ENCODE peak calls at places on chromosome 9, in nine cellular contexts. One of them, this sample, is unnamed.

GRCh38 chr9:115063058-115063850 is 54.7 kb downstream of the TNC start:
- DNase-seq in activated CD8-positive, alpha-beta T cell treated with anti-CD3 and anti-CD28 coated beads for 36 hours: no peak
- DNase-seq in stimulated activated CD8-positive, alpha-beta memory T cell treated with anti-CD3 and anti-CD28 coated beads, Interleukin-2, amount 100 ng/mL, for 1 hour: no peak
- DNase-seq in Calu3: no peak
- DNase-seq in Right ventricle myocardium inferior: no peak
- DNase-seq in ascending aorta: no peak
- DNase-seq in SW480: peak
- DNase-seq in cerebellar cortex: no peak
- DNase-seq in dermis blood vessel endothelial cell: no peak
- DNase-seq in this sample: no peak

GRCh38 chr9:15147471-15147870 is 159.5 kb downstream of the TTC39B start:
- DNase-seq in dermis blood vessel endothelial cell: no peak
- DNase-seq in SW480: no peak
- DNase-seq in cerebellar cortex: no peak
- DNase-seq in ascending aorta: no peak
- DNase-seq in activated CD8-positive, alpha-beta T cell treated with anti-CD3 and anti-CD28 coated beads for 36 hours: no peak
- DNase-seq in Calu3: no peak
- DNase-seq in stimulated activated CD8-positive, alpha-beta memory T cell treated with anti-CD3 and anti-CD28 coated beads, Interleukin-2, amount 100 ng/mL, for 1 hour: no peak
- DNase-seq in Right ventricle myocardium inferior: no peak
- DNase-seq in this sample: no peak

GRCh38 chr9:6987381-6987780 is 229.6 kb downstream of the KDM4C start:
- DNase-seq in Right ventricle myocardium inferior: no peak
- DNase-seq in dermis blood vessel endothelial cell: no peak
- DNase-seq in Calu3: no peak
- DNase-seq in stimulated activated CD8-positive, alpha-beta memory T cell treated with anti-CD3 and anti-CD28 coated beads, Interleukin-2, amount 100 ng/mL, for 1 hour: no peak
- DNase-seq in SW480: no peak
- DNase-seq in cerebellar cortex: peak
- DNase-seq in activated CD8-positive, alpha-beta T cell treated with anti-CD3 and anti-CD28 coated beads for 36 hours: no peak
- DNase-seq in ascending aorta: no peak
- DNase-seq in this sample: no peak

GRCh38 chr9:127421057-127421456 is 3.1 kb upstream of the ZNF79 start:
- DNase-seq in activated CD8-positive, alpha-beta T cell treated with anti-CD3 and anti-CD28 coated beads for 36 hours: no peak
- DNase-seq in Calu3: no peak
- DNase-seq in SW480: no peak
- DNase-seq in dermis blood vessel endothelial cell: no peak
- DNase-seq in cerebellar cortex: no peak
- DNase-seq in stimulated activated CD8-positive, alpha-beta memory T cell treated with anti-CD3 and anti-CD28 coated beads, Interleukin-2, amount 100 ng/mL, for 1 hour: no peak
- DNase-seq in Right ventricle myocardium inferior: no peak
- DNase-seq in ascending aorta: no peak
- DNase-seq in this sample: no peak

GRCh38 chr9:98555851-98556465 is 152.8 kb downstream of the GABBR2 start:
- DNase-seq in dermis blood vessel endothelial cell: no peak
- DNase-seq in Right ventricle myocardium inferior: no peak
- DNase-seq in Calu3: no peak
- DNase-seq in activated CD8-positive, alpha-beta T cell treated with anti-CD3 and anti-CD28 coated beads for 36 hours: no peak
- DNase-seq in stimulated activated CD8-positive, alpha-beta memory T cell treated with anti-CD3 and anti-CD28 coated beads, Interleukin-2, amount 100 ng/mL, for 1 hour: no peak
- DNase-seq in ascending aorta: no peak
- DNase-seq in SW480: no peak
- DNase-seq in cerebellar cortex: peak
- DNase-seq in this sample: no peak

GRCh38 chr9:82797539-82797938 is 265.4 kb downstream of the RASEF start:
- DNase-seq in stimulated activated CD8-positive, alpha-beta memory T cell treated with anti-CD3 and anti-CD28 coated beads, Interleukin-2, amount 100 ng/mL, for 1 hour: no peak
- DNase-seq in cerebellar cortex: peak
- DNase-seq in dermis blood vessel endothelial cell: no peak
- DNase-seq in activated CD8-positive, alpha-beta T cell treated with anti-CD3 and anti-CD28 coated beads for 36 hours: no peak
- DNase-seq in Calu3: no peak
- DNase-seq in ascending aorta: no peak
- DNase-seq in Right ventricle myocardium inferior: peak
- DNase-seq in SW480: no peak
- DNase-seq in this sample: peak

GRCh38 chr9:6413365-6414263 is 615 bp downstream of the UHRF2 start:
- DNase-seq in activated CD8-positive, alpha-beta T cell treated with anti-CD3 and anti-CD28 coated beads for 36 hours: peak
- DNase-seq in Calu3: peak
- DNase-seq in SW480: peak
- DNase-seq in ascending aorta: no peak
- DNase-seq in stimulated activated CD8-positive, alpha-beta memory T cell treated with anti-CD3 and anti-CD28 coated beads, Interleukin-2, amount 100 ng/mL, for 1 hour: peak
- DNase-seq in Right ventricle myocardium inferior: peak
- DNase-seq in cerebellar cortex: peak
- DNase-seq in dermis blood vessel endothelial cell: peak
- DNase-seq in this sample: peak

GRCh38 chr9:109704546-109704945 is 75.5 kb upstream of the PALM2AKAP2 start:
- DNase-seq in SW480: no peak
- DNase-seq in activated CD8-positive, alpha-beta T cell treated with anti-CD3 and anti-CD28 coated beads for 36 hours: no peak
- DNase-seq in cerebellar cortex: no peak
- DNase-seq in Right ventricle myocardium inferior: no peak
- DNase-seq in stimulated activated CD8-positive, alpha-beta memory T cell treated with anti-CD3 and anti-CD28 coated beads, Interleukin-2, amount 100 ng/mL, for 1 hour: no peak
- DNase-seq in Calu3: no peak
- DNase-seq in dermis blood vessel endothelial cell: no peak
- DNase-seq in ascending aorta: no peak
- DNase-seq in this sample: no peak

GRCh38 chr9:83698976-83699585 is 8.7 kb downstream of the UBQLN1 start:
- DNase-seq in activated CD8-positive, alpha-beta T cell treated with anti-CD3 and anti-CD28 coated beads for 36 hours: no peak
- DNase-seq in stimulated activated CD8-positive, alpha-beta memory T cell treated with anti-CD3 and anti-CD28 coated beads, Interleukin-2, amount 100 ng/mL, for 1 hour: no peak
- DNase-seq in ascending aorta: no peak
- DNase-seq in Right ventricle myocardium inferior: no peak
- DNase-seq in dermis blood vessel endothelial cell: peak
- DNase-seq in cerebellar cortex: no peak
- DNase-seq in SW480: no peak
- DNase-seq in Calu3: no peak
- DNase-seq in this sample: no peak

GRCh38 chr9:8599937-8600336 is 800.4 kb upstream of the DMAC1 start:
- DNase-seq in stimulated activated CD8-positive, alpha-beta memory T cell treated with anti-CD3 and anti-CD28 coated beads, Interleukin-2, amount 100 ng/mL, for 1 hour: no peak
- DNase-seq in activated CD8-positive, alpha-beta T cell treated with anti-CD3 and anti-CD28 coated beads for 36 hours: no peak
- DNase-seq in cerebellar cortex: no peak
- DNase-seq in Right ventricle myocardium inferior: peak
- DNase-seq in SW480: no peak
- DNase-seq in dermis blood vessel endothelial cell: no peak
- DNase-seq in Calu3: no peak
- DNase-seq in ascending aorta: no peak
- DNase-seq in this sample: peak

GRCh38 chr9:134737842-134738580 is 96.4 kb downstream of the COL5A1 start:
- DNase-seq in Right ventricle myocardium inferior: no peak
- DNase-seq in dermis blood vessel endothelial cell: no peak
- DNase-seq in cerebellar cortex: no peak
- DNase-seq in SW480: no peak
- DNase-seq in Calu3: no peak
- DNase-seq in activated CD8-positive, alpha-beta T cell treated with anti-CD3 and anti-CD28 coated beads for 36 hours: no peak
- DNase-seq in stimulated activated CD8-positive, alpha-beta memory T cell treated with anti-CD3 and anti-CD28 coated beads, Interleukin-2, amount 100 ng/mL, for 1 hour: no peak
- DNase-seq in ascending aorta: no peak
- DNase-seq in this sample: no peak

GRCh38 chr9:15834541-15834940 is 281.7 kb downstream of the CCDC171 start:
- DNase-seq in dermis blood vessel endothelial cell: peak
- DNase-seq in SW480: no peak
- DNase-seq in activated CD8-positive, alpha-beta T cell treated with anti-CD3 and anti-CD28 coated beads for 36 hours: no peak
- DNase-seq in cerebellar cortex: no peak
- DNase-seq in Calu3: no peak
- DNase-seq in stimulated activated CD8-positive, alpha-beta memory T cell treated with anti-CD3 and anti-CD28 coated beads, Interleukin-2, amount 100 ng/mL, for 1 hour: no peak
- DNase-seq in Right ventricle myocardium inferior: no peak
- DNase-seq in ascending aorta: no peak
- DNase-seq in this sample: no peak

GRCh38 chr9:69818946-69819345 is 1.7 kb upstream of the CFAP95 start:
- DNase-seq in SW480: no peak
- DNase-seq in dermis blood vessel endothelial cell: no peak
- DNase-seq in Right ventricle myocardium inferior: no peak
- DNase-seq in ascending aorta: no peak
- DNase-seq in stimulated activated CD8-positive, alpha-beta memory T cell treated with anti-CD3 and anti-CD28 coated beads, Interleukin-2, amount 100 ng/mL, for 1 hour: no peak
- DNase-seq in Calu3: no peak
- DNase-seq in cerebellar cortex: no peak
- DNase-seq in activated CD8-positive, alpha-beta T cell treated with anti-CD3 and anti-CD28 coated beads for 36 hours: peak
- DNase-seq in this sample: no peak

GRCh38 chr9:13688990-13689600 is 409.6 kb upstream of the MPDZ start:
- DNase-seq in Calu3: peak
- DNase-seq in SW480: peak
- DNase-seq in activated CD8-positive, alpha-beta T cell treated with anti-CD3 and anti-CD28 coated beads for 36 hours: no peak
- DNase-seq in cerebellar cortex: peak
- DNase-seq in ascending aorta: no peak
- DNase-seq in dermis blood vessel endothelial cell: peak
- DNase-seq in Right ventricle myocardium inferior: no peak
- DNase-seq in stimulated activated CD8-positive, alpha-beta memory T cell treated with anti-CD3 and anti-CD28 coated beads, Interleukin-2, amount 100 ng/mL, for 1 hour: no peak
- DNase-seq in this sample: peak

GRCh38 chr9:4491621-4491975 is 1.3 kb downstream of the SLC1A1 start:
- DNase-seq in stimulated activated CD8-positive, alpha-beta memory T cell treated with anti-CD3 and anti-CD28 coated beads, Interleukin-2, amount 100 ng/mL, for 1 hour: no peak
- DNase-seq in Calu3: peak
- DNase-seq in cerebellar cortex: peak
- DNase-seq in Right ventricle myocardium inferior: no peak
- DNase-seq in ascending aorta: no peak
- DNase-seq in activated CD8-positive, alpha-beta T cell treated with anti-CD3 and anti-CD28 coated beads for 36 hours: no peak
- DNase-seq in SW480: no peak
- DNase-seq in dermis blood vessel endothelial cell: no peak
- DNase-seq in this sample: no peak

GRCh38 chr9:90906316-90907055 is 104.9 kb downstream of the SYK start:
- DNase-seq in cerebellar cortex: no peak
- DNase-seq in dermis blood vessel endothelial cell: no peak
- DNase-seq in ascending aorta: no peak
- DNase-seq in Right ventricle myocardium inferior: no peak
- DNase-seq in Calu3: no peak
- DNase-seq in stimulated activated CD8-positive, alpha-beta memory T cell treated with anti-CD3 and anti-CD28 coated beads, Interleukin-2, amount 100 ng/mL, for 1 hour: no peak
- DNase-seq in SW480: no peak
- DNase-seq in activated CD8-positive, alpha-beta T cell treated with anti-CD3 and anti-CD28 coated beads for 36 hours: no peak
- DNase-seq in this sample: no peak

GRCh38 chr9:91465420-91465819 is 41.8 kb upstream of the NFIL3 start:
- DNase-seq in ascending aorta: no peak
- DNase-seq in stimulated activated CD8-positive, alpha-beta memory T cell treated with anti-CD3 and anti-CD28 coated beads, Interleukin-2, amount 100 ng/mL, for 1 hour: no peak
- DNase-seq in Calu3: no peak
- DNase-seq in SW480: no peak
- DNase-seq in Right ventricle myocardium inferior: no peak
- DNase-seq in cerebellar cortex: no peak
- DNase-seq in activated CD8-positive, alpha-beta T cell treated with anti-CD3 and anti-CD28 coated beads for 36 hours: no peak
- DNase-seq in dermis blood vessel endothelial cell: no peak
- DNase-seq in this sample: peak

GRCh38 chr9:114409103-114409780 is 21.5 kb upstream of the AKNA start:
- DNase-seq in cerebellar cortex: no peak
- DNase-seq in ascending aorta: no peak
- DNase-seq in Right ventricle myocardium inferior: peak
- DNase-seq in Calu3: no peak
- DNase-seq in stimulated activated CD8-positive, alpha-beta memory T cell treated with anti-CD3 and anti-CD28 coated beads, Interleukin-2, amount 100 ng/mL, for 1 hour: no peak
- DNase-seq in activated CD8-positive, alpha-beta T cell treated with anti-CD3 and anti-CD28 coated beads for 36 hours: no peak
- DNase-seq in dermis blood vessel endothelial cell: no peak
- DNase-seq in SW480: no peak
- DNase-seq in this sample: peak

GRCh38 chr9:132984202-132985062 is 5.9 kb downstream of the GFI1B start:
- DNase-seq in Calu3: no peak
- DNase-seq in activated CD8-positive, alpha-beta T cell treated with anti-CD3 and anti-CD28 coated beads for 36 hours: no peak
- DNase-seq in ascending aorta: no peak
- DNase-seq in Right ventricle myocardium inferior: no peak
- DNase-seq in cerebellar cortex: no peak
- DNase-seq in stimulated activated CD8-positive, alpha-beta memory T cell treated with anti-CD3 and anti-CD28 coated beads, Interleukin-2, amount 100 ng/mL, for 1 hour: no peak
- DNase-seq in SW480: no peak
- DNase-seq in dermis blood vessel endothelial cell: no peak
- DNase-seq in this sample: no peak

GRCh38 chr9:126756876-126757415 is 47.9 kb upstream of the ZBTB43 start:
- DNase-seq in cerebellar cortex: no peak
- DNase-seq in dermis blood vessel endothelial cell: no peak
- DNase-seq in SW480: no peak
- DNase-seq in stimulated activated CD8-positive, alpha-beta memory T cell treated with anti-CD3 and anti-CD28 coated beads, Interleukin-2, amount 100 ng/mL, for 1 hour: no peak
- DNase-seq in Right ventricle myocardium inferior: no peak
- DNase-seq in activated CD8-positive, alpha-beta T cell treated with anti-CD3 and anti-CD28 coated beads for 36 hours: no peak
- DNase-seq in Calu3: no peak
- DNase-seq in ascending aorta: no peak
- DNase-seq in this sample: no peak

GRCh38 chr9:78358329-78359051 is 61.6 kb downstream of the PSAT1 start:
- DNase-seq in ascending aorta: no peak
- DNase-seq in activated CD8-positive, alpha-beta T cell treated with anti-CD3 and anti-CD28 coated beads for 36 hours: no peak
- DNase-seq in SW480: no peak
- DNase-seq in Calu3: no peak
- DNase-seq in stimulated activated CD8-positive, alpha-beta memory T cell treated with anti-CD3 and anti-CD28 coated beads, Interleukin-2, amount 100 ng/mL, for 1 hour: no peak
- DNase-seq in cerebellar cortex: no peak
- DNase-seq in dermis blood vessel endothelial cell: no peak
- DNase-seq in Right ventricle myocardium inferior: no peak
- DNase-seq in this sample: no peak

GRCh38 chr9:64773491-64773931 is 511.5 kb downstream of the FOXD4L5 start:
- DNase-seq in Calu3: no peak
- DNase-seq in SW480: no peak
- DNase-seq in cerebellar cortex: no peak
- DNase-seq in Right ventricle myocardium inferior: peak
- DNase-seq in dermis blood vessel endothelial cell: no peak
- DNase-seq in stimulated activated CD8-positive, alpha-beta memory T cell treated with anti-CD3 and anti-CD28 coated beads, Interleukin-2, amount 100 ng/mL, for 1 hour: no peak
- DNase-seq in ascending aorta: no peak
- DNase-seq in activated CD8-positive, alpha-beta T cell treated with anti-CD3 and anti-CD28 coated beads for 36 hours: peak
- DNase-seq in this sample: peak

GRCh38 chr9:15155826-15156225 is 151.2 kb downstream of the TTC39B start:
- DNase-seq in activated CD8-positive, alpha-beta T cell treated with anti-CD3 and anti-CD28 coated beads for 36 hours: no peak
- DNase-seq in Right ventricle myocardium inferior: no peak
- DNase-seq in Calu3: no peak
- DNase-seq in stimulated activated CD8-positive, alpha-beta memory T cell treated with anti-CD3 and anti-CD28 coated beads, Interleukin-2, amount 100 ng/mL, for 1 hour: no peak
- DNase-seq in ascending aorta: no peak
- DNase-seq in dermis blood vessel endothelial cell: peak
- DNase-seq in SW480: no peak
- DNase-seq in cerebellar cortex: peak
- DNase-seq in this sample: no peak

GRCh38 chr9:20941177-20941690 is 90.2 kb downstream of the HACD4 start:
- DNase-seq in Calu3: peak
- DNase-seq in cerebellar cortex: peak
- DNase-seq in dermis blood vessel endothelial cell: peak
- DNase-seq in ascending aorta: no peak
- DNase-seq in activated CD8-positive, alpha-beta T cell treated with anti-CD3 and anti-CD28 coated beads for 36 hours: peak
- DNase-seq in Right ventricle myocardium inferior: no peak
- DNase-seq in stimulated activated CD8-positive, alpha-beta memory T cell treated with anti-CD3 and anti-CD28 coated beads, Interleukin-2, amount 100 ng/mL, for 1 hour: peak
- DNase-seq in SW480: peak
- DNase-seq in this sample: peak

GRCh38 chr9:111301195-111301594 is 28.8 kb downstream of the OR2K2 start:
- DNase-seq in stimulated activated CD8-positive, alpha-beta memory T cell treated with anti-CD3 and anti-CD28 coated beads, Interleukin-2, amount 100 ng/mL, for 1 hour: no peak
- DNase-seq in cerebellar cortex: no peak
- DNase-seq in Right ventricle myocardium inferior: no peak
- DNase-seq in dermis blood vessel endothelial cell: no peak
- DNase-seq in activated CD8-positive, alpha-beta T cell treated with anti-CD3 and anti-CD28 coated beads for 36 hours: no peak
- DNase-seq in SW480: no peak
- DNase-seq in Calu3: no peak
- DNase-seq in ascending aorta: no peak
- DNase-seq in this sample: no peak